ENCODE peak calls at places on chromosomes 16 and 17, in five cellular contexts. I is A549, X is K562, C is GM12878, J is HepG2. R is an unnamed sample.

GRCh38 chr17:17508019-17508535 is 11.9 kb upstream of the RASD1 start:
- DNase-seq in I (no peak), X (no peak), C (no peak), J (no peak), R (no peak)

GRCh38 chr16:19384656-19385055 is 33.0 kb upstream of the TMC5 start:
- DNase-seq in I (peak; percentile 37), X (no peak), C (no peak), J (no peak), R (no peak)

GRCh38 chr16:68893710-68894705 is 50.7 kb downstream of the TANGO6 start:
- DNase-seq in I (peak; percentile 14), X (no peak), C (no peak), J (peak; percentile 35), R (no peak)

GRCh38 chr17:79801156-79802038 is 4.5 kb upstream of the CBX8 start:
- DNase-seq in I (no peak), X (no peak), C (no peak), J (no peak), R (no peak)

GRCh38 chr16:12191102-12191501 is 214.6 kb downstream of the SNX29 start:
- DNase-seq in I (no peak), X (no peak), C (no peak), J (no peak), R (no peak)

GRCh38 chr16:85227924-85228462 is 115.7 kb upstream of the CIBAR2 start:
- DNase-seq in I (no peak), X (peak; percentile 55), C (no peak), J (no peak), R (peak; percentile 69)

GRCh38 chr17:55037828-55038227 is 69.3 kb downstream of the STXBP4 start:
- DNase-seq in I (no peak), X (no peak), C (peak; percentile 32), J (no peak), R (no peak)

GRCh38 chr17:57456622-57457021 is 200.3 kb downstream of the MSI2 start:
- DNase-seq in I (no peak), X (no peak), C (no peak), J (no peak), R (no peak)

GRCh38 chr16:75263963-75264445 is 12.6 kb upstream of the BCAR1 start:
- DNase-seq in I (no peak), X (no peak), C (no peak), J (no peak), R (peak; percentile 37)

GRCh38 chr17:67834634-67835033 is 9.3 kb downstream of the BPTF start:
- DNase-seq in I (no peak), X (no peak), C (no peak), J (no peak), R (no peak)

GRCh38 chr17:78421534-78422266 is 43.3 kb downstream of the PGS1 start:
- DNase-seq in I (peak; percentile 91), X (peak; percentile 93), C (peak; percentile 7), J (peak; percentile 100), R (peak; percentile 98)

GRCh38 chr17:14748036-14748715 is 447.3 kb downstream of the HS3ST3B1 start:
- DNase-seq in I (no peak), X (no peak), C (no peak), J (no peak), R (no peak)

GRCh38 chr17:63537991-63538692 is 12.1 kb upstream of the DCAF7 start:
- DNase-seq in I (no peak), X (peak; percentile 63), C (no peak), J (no peak), R (peak; percentile 76)

GRCh38 chr17:43834106-43834505 is 1.2 kb upstream of the MPP3 start:
- DNase-seq in I (peak; percentile 26), X (no peak), C (no peak), J (no peak), R (no peak)

GRCh38 chr16:29909398-29909797 is 9.1 kb downstream of the ASPHD1 start:
- DNase-seq in I (no peak), X (no peak), C (no peak), J (no peak), R (no peak)

GRCh38 chr17:77214743-77215142 is 74.0 kb downstream of the SEC14L1 start:
- DNase-seq in I (peak; percentile 79), X (no peak), C (no peak), J (peak; percentile 65), R (peak; percentile 77)

GRCh38 chr17:55870044-55870443 is 119.2 kb downstream of the PCTP start:
- DNase-seq in I (no peak), X (no peak), C (no peak), J (no peak), R (no peak)

GRCh38 chr17:74514632-74515035 is 16.6 kb downstream of the CD300LB start:
- DNase-seq in I (no peak), X (no peak), C (no peak), J (no peak), R (no peak)

GRCh38 chr17:73478768-73479424 is 165.3 kb downstream of the SDK2 start:
- DNase-seq in I (peak; percentile 26), X (peak; percentile 38), C (no peak), J (peak; percentile 26), R (no peak)

GRCh38 chr16:88383401-88384221 is 852 bp downstream of the ZNF469 start:
- DNase-seq in I (peak; percentile 72), X (peak; percentile 46), C (no peak), J (no peak), R (peak; percentile 92)

GRCh38 chr16:24070851-24071250 is 185.3 kb upstream of the CACNG3 start:
- DNase-seq in I (peak; percentile 51), X (peak; percentile 79), C (peak; percentile 9), J (peak; percentile 29), R (peak; percentile 67)

GRCh38 chr17:68790931-68791330 is 164.3 kb downstream of the ABCA8 start:
- DNase-seq in I (no peak), X (no peak), C (no peak), J (no peak), R (no peak)

GRCh38 chr16:56362706-56363105 is 62.6 kb downstream of the AMFR start:
- DNase-seq in I (no peak), X (no peak), C (no peak), J (no peak), R (no peak)

GRCh38 chr17:69320210-69320907 is 6.6 kb downstream of the ABCA5 start:
- DNase-seq in I (no peak), X (no peak), C (no peak), J (no peak), R (no peak)

GRCh38 chr17:51087072-51087757 is 33.5 kb downstream of the SPAG9 start:
- DNase-seq in I (no peak), X (no peak), C (no peak), J (no peak), R (no peak)

DNA sequence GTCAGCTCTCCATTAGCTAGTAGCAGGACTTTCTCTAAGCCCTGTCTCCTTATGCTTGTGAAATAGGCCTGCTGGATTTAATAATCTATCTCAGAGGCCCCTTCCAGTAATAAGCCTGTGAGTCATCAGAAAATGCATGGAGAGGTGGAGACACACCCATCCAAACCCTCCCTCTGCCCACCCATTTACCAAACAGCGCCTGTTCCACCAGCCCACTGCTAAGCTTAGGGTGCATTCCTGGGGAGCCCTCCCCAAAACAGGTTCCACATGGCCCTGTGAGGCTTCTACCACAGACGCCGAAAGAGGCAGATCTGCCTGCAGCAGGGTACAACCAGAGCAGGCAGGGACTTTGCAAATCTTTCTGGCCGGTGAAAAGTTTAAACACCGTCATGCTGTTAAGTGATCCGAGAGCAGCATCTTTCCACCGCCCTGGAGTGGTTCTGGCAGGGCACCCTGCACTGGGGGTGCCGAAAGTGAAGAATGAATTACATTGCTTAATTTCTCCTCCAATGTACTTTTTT is 99.3 kb downstream of the GAS7 start:
- DNase-seq in I (no peak), X (no peak), C (no peak), J (no peak), R (no peak)
- TF ChIP-seq SMC3 in I (no peak), X (no peak), C (no peak), J (no peak), R (no peak)

GRCh38 chr16:51831595-51832352 is 680.7 kb upstream of the SALL1 start:
- DNase-seq in I (no peak), X (no peak), C (no peak), J (no peak), R (no peak)

GRCh38 chr16:51839697-51840462 is 688.8 kb upstream of the SALL1 start:
- DNase-seq in I (peak; percentile 65), X (no peak), C (no peak), J (peak; percentile 15), R (no peak)

GRCh38 chr16:51834131-51834530 is 683.1 kb upstream of the SALL1 start:
- DNase-seq in I (no peak), X (no peak), C (no peak), J (no peak), R (no peak)
- TF ChIP-seq MAX in I (no peak), X (no peak), C (no peak), J (no peak), R (no peak)

GRCh38 chr16:60727856-60728255 is 1308.4 kb downstream of the CDH8 start:
- DNase-seq in I (no peak), X (no peak), C (no peak), J (no peak), R (no peak)

GRCh38 chr16:60731329-60731728 is 1304.9 kb downstream of the CDH8 start:
- DNase-seq in I (no peak), X (no peak), C (no peak), J (no peak), R (no peak)

GRCh38 chr16:60729052-60729451 is 1307.2 kb downstream of the CDH8 start:
- DNase-seq in I (no peak), X (no peak), C (no peak), J (no peak), R (no peak)
- TF ChIP-seq SMC3 in I (no peak), X (no peak), C (no peak), J (no peak), R (no peak)

GRCh38 chr17:81927653-81928496 is at the start of gene MAFG:
- DNase-seq in I (peak; percentile 98), X (peak; percentile 86), C (peak; percentile 48), J (peak; percentile 94), R (peak; percentile 100)

GRCh38 chr17:81929253-81930141 is 2.0 kb upstream of the MAFG start:
- DNase-seq in I (no peak), X (no peak), C (no peak), J (no peak), R (no peak)

GRCh38 chr17:81930142-81931125 is 2.9 kb upstream of the MAFG start:
- DNase-seq in I (no peak), X (no peak), C (no peak), J (no peak), R (no peak)

GRCh38 chr17:81927145-81927652 is 336 bp downstream of the MAFG start:
- DNase-seq in I (no peak), X (no peak), C (no peak), J (no peak), R (no peak)

DNA sequence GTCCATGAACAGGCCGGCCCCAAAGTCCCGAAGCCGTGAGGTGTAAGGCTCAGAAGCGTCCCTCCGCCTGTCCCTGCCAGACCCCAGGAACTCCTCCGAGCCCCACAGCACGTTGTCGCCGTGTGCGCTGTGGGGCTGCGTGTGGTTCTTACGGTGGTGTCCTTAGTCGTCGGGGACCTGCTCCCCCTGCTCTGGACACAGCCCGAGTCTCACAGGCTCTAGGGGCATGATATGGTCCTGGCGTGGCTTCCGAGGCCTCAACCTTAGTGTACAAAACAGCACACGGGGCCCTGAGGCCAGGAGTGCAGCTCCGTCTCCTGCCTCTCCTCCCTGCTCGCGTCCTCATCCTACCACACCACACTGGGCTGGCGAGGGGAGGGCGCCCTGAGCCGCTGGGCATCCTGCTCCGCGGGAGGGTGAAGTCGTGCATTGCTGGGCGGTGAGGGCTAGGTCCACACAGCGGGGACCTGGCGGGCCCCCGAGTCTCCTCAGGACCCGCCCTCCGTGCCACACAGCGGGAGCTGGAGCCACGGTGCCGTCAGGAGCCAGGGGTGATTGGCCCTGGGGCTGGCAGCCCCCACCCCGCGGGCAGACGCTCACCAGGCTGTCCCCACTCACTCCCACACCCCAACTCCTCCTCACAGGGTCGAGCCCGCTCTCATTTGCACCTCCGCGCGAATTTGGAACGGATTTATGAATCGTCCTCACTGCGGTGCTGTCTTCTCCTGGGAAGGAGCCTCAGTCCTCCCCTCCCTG is 1.1 kb upstream of the MAFG start:
- DNase-seq in I (no peak), X (no peak), C (no peak), J (no peak), R (peak; percentile 80)
- TF ChIP-seq MAX in I (peak; percentile 3), X (no peak), C (no peak), J (peak; percentile 36), R (no peak)

R was measured in SK-N-SH.